ENCODE peak calls at places on chromosome 9, in nine cellular contexts. B, A, V, K, H, Q, W, I and J are unnamed samples.

GRCh38 chr9:109109962-109110325 is 9.8 kb downstream of the TMEM245 start:
- DNase-seq in K (no peak), B (no peak), Q (peak; percentile 20), V (no peak), H (peak; percentile 66), W (no peak), A (no peak), I (no peak), J (no peak)

GRCh38 chr9:127739614-127740322 is 4.7 kb upstream of the TOR2A start:
- DNase-seq in A (no peak), V (no peak), K (no peak), Q (peak; percentile 18), W (peak; percentile 51), H (peak; percentile 63), B (no peak), I (no peak), J (no peak)

GRCh38 chr9:13942695-13943094 is 371.2 kb downstream of the NFIB start:
- DNase-seq in I (no peak), B (no peak), V (peak; percentile 92), K (no peak), Q (peak; percentile 98), H (peak; percentile 97), A (no peak), W (peak; percentile 15), J (no peak)

GRCh38 chr9:88425538-88425950 is 37.3 kb downstream of the SPIN1 start:
- DNase-seq in W (no peak), B (no peak), A (no peak), H (peak; percentile 49), V (peak; percentile 34), K (no peak), Q (peak; percentile 45), I (no peak), J (no peak)

GRCh38 chr9:79524266-79524665 is 47.5 kb upstream of the TLE4 start:
- DNase-seq in K (no peak), A (no peak), V (peak; percentile 21), B (no peak), H (peak; percentile 30), Q (peak; percentile 24), W (no peak), I (no peak), J (no peak)

GRCh38 chr9:92774274-92774673 is 9.6 kb upstream of the BICD2 start:
- DNase-seq in A (no peak), V (peak; percentile 78), K (no peak), I (no peak), H (peak; percentile 91), B (no peak), W (no peak), Q (peak; percentile 85), J (no peak)

GRCh38 chr9:89483592-89484474 is 14.1 kb downstream of the SEMA4D start:
- DNase-seq in Q (no peak), H (no peak), A (peak; percentile 43), I (no peak), V (no peak), W (no peak), K (peak; percentile 67), B (no peak), J (no peak)

GRCh38 chr9:96483197-96483596 is 33.2 kb downstream of the HABP4 start:
- DNase-seq in B (no peak), H (no peak), V (no peak), A (no peak), W (no peak), I (no peak), Q (no peak), K (no peak), J (no peak)

GRCh38 chr9:134442486-134443168 is 116.4 kb downstream of the RXRA start:
- DNase-seq in V (peak; percentile 40), H (peak; percentile 39), I (no peak), W (no peak), K (no peak), A (no peak), B (no peak), Q (peak; percentile 31), J (no peak)

GRCh38 chr9:3830296-3830695 is 304.5 kb upstream of the RFX3 start:
- DNase-seq in V (no peak), W (no peak), K (no peak), A (no peak), B (no peak), I (no peak), H (no peak), Q (peak; percentile 27), J (no peak)

GRCh38 chr9:19690128-19690527 is 98.7 kb downstream of the SLC24A2 start:
- DNase-seq in B (no peak), Q (peak; percentile 2), I (no peak), H (no peak), V (no peak), W (no peak), K (no peak), A (no peak), J (no peak)

GRCh38 chr9:91711755-91712591 is 238.1 kb downstream of the ROR2 start:
- DNase-seq in Q (no peak), I (peak; percentile 82), B (no peak), V (no peak), A (no peak), K (peak; percentile 30), H (peak; percentile 53), W (no peak), J (no peak)

GRCh38 chr9:72557549-72557948 is 36.1 kb downstream of the TMC1 start:
- DNase-seq in B (no peak), K (no peak), V (peak; percentile 98), Q (peak; percentile 94), I (no peak), A (no peak), H (peak; percentile 84), W (peak; percentile 48), J (no peak)

DNA sequence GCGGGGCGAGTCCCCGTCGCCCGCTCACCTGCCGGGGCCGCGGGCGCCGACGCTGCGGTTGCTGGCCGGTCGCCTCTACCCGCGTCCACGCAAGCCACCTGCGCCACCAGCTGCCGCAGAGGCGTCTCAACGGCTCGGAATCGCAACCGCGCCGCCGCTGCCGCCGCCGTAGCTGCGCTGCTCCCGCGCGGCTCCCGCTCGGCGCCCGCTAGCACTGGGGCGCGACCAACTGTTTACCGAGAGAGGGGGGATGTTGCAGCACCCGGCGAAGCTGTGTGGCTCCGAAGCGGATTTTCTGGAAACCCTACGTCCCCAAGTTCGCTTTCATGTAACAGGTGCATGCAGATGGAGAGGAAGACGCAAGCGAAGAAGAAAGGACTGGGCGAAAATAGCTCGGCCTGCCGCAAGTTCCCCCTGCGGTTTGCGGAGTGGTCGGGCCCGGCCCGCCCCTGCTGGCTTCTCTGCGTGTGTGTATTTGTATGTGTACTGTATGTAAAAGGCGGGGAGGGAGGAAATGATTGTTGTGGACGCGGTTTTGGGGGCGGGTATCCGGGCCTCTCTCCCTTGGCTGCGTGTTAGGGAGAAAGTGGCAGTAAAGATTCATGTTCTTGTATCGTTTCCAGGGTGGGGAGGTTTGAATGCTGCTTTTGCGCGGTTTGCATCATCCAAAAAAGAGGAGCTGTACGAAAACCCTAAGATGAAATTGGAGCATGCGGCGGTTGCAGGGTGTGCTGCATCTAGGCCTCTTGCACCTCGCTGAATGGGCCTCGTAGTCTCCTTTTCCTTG is at the start of gene PSIP1:
- DNase-seq in Q (peak; percentile 87), A (peak; percentile 72), B (peak; percentile 89), H (peak; percentile 85), W (peak; percentile 80), V (peak; percentile 74), I (peak; percentile 78), K (peak; percentile 94), J (peak; percentile 75)
- TF ChIP-seq CTCF in Q (no peak), A (peak; percentile 23), B (peak; percentile 50), H (no peak), W (no peak), V (no peak), I (no peak), K (no peak), J (peak; percentile 24)

GRCh38 chr9:7536310-7536939 is 263.2 kb downstream of the DMAC1 start:
- DNase-seq in V (peak; percentile 5), A (peak; percentile 32), B (no peak), I (peak; percentile 65), Q (peak; percentile 64), H (peak; percentile 74), K (peak; percentile 52), W (peak; percentile 15), J (peak; percentile 52)
- TF ChIP-seq CTCF in V (peak; percentile 62), A (peak; percentile 26), B (peak; percentile 50), I (peak; percentile 81), Q (peak; percentile 72), H (peak; percentile 80), K (peak; percentile 71), W (peak; percentile 69), J (peak; percentile 67)

DNA sequence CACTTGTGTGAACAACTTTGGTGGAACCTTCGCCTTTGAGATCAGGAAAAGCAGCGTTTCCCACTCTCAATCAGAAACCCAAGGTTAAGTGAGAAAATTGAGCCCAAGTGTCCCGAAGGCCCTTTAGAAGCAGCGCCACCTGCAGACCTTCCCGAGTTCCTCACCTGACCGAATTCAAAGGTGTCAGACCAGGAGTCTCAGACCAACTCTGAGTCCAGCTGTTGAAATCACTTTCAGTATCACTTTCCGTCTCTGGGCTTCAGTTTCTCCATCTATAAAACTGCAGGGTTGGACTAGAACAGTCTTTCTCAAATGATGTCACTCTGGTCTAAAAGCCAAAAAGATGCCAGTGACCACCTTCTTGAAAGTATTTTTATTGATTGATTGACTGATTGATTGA is 31.7 kb upstream of the GRHPR start:
- DNase-seq in H (peak; percentile 29), I (peak; percentile 95), B (no peak), W (no peak), A (peak; percentile 67), Q (peak; percentile 10), K (no peak), V (no peak), J (peak; percentile 43)
- TF ChIP-seq CTCF in H (peak; percentile 58), I (peak; percentile 82), B (peak; percentile 57), W (no peak), A (peak; percentile 45), Q (peak; percentile 20), K (peak; percentile 33), V (no peak), J (peak; percentile 23)

GRCh38 chr9:121699271-121700164 is 48.1 kb downstream of the DAB2IP start:
- DNase-seq in B (peak; percentile 65), Q (peak; percentile 38), K (peak; percentile 75), A (peak; percentile 67), I (peak; percentile 82), W (peak; percentile 68), V (no peak), H (peak; percentile 48), J (peak; percentile 75)

GRCh38 chr9:121700165-121700830 is 48.9 kb downstream of the DAB2IP start:
- DNase-seq in I (peak; percentile 21), B (peak; percentile 60), Q (peak; percentile 53), A (peak; percentile 85), K (peak; percentile 13), H (peak; percentile 48), V (no peak), W (peak; percentile 66), J (peak; percentile 73)

GRCh38 chr9:121703014-121703734 is 51.7 kb downstream of the DAB2IP start:
- DNase-seq in V (no peak), W (no peak), B (no peak), A (no peak), K (no peak), I (no peak), Q (no peak), H (no peak), J (no peak)

GRCh38 chr9:121700831-121701419 is 49.5 kb downstream of the DAB2IP start:
- DNase-seq in H (no peak), Q (no peak), V (no peak), K (peak; percentile 61), B (no peak), I (no peak), W (peak; percentile 38), A (no peak), J (no peak)

DNA sequence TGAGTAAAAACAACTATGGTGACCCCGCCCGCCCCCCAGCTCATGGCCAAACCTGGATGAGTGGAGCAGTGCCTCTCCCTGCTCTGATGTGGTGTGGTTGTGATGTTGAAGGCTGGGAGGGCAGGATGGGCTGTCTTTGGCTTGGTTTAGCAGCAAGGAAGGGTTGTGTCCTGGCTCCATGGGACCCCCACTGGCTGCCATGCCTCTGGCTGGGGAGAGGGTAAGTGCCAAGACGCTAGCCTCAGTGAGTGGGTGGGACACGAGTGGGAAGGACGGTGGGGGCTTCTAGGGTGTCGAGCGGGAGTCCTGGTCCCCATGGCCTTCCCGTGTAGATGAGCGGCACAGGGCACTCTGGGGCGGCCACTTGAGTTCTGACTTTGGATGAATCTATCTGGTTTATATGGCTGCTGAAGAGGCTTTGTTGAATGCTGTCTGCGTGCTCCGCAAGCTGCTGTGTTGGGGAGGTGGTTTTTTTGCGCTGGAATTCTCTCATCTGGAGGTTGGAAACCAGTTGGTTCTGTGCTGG is 50.4 kb downstream of the DAB2IP start:
- DNase-seq in K (no peak), H (no peak), B (no peak), Q (no peak), I (no peak), A (no peak), V (no peak), W (no peak), J (no peak)
- TF ChIP-seq CTCF in K (no peak), H (no peak), B (no peak), Q (no peak), I (no peak), A (no peak), V (no peak), W (no peak), J (no peak)